ENCODE peak calls at places on chromosome 11, in four cellular contexts. V is small intestine, J is heart left ventricle, T is BE2C. N is an unnamed sample.

GRCh38 chr11:35735903-35736302 is 73.3 kb downstream of the TRIM44 start:
- DNase-seq in T (no peak), J (no peak), V (no peak), N (no peak)

GRCh38 chr11:111419641-111420327 is 40.7 kb upstream of the POU2AF1 start:
- DNase-seq in V (peak; percentile 67), J (no peak), T (no peak), N (no peak)

GRCh38 chr11:60932605-60933346 is 8.5 kb downstream of the TMEM132A start:
- DNase-seq in T (no peak), V (no peak), J (no peak), N (no peak)

GRCh38 chr11:38460901-38461300 is 1862.9 kb upstream of the RAG2 start:
- DNase-seq in V (no peak), J (peak; percentile 40), T (peak; percentile 22), N (no peak)

GRCh38 chr11:13760115-13760514 is 91.6 kb downstream of the FAR1 start:
- DNase-seq in T (no peak), V (no peak), J (no peak), N (no peak)

GRCh38 chr11:103995896-103996295 is 40.5 kb upstream of the DDI1 start:
- DNase-seq in V (no peak), J (no peak), T (no peak), N (no peak)

GRCh38 chr11:47714554-47715081 is 551 bp downstream of the AGBL2 start:
- DNase-seq in V (peak; percentile 26), J (no peak), T (no peak), N (no peak)

GRCh38 chr11:111982532-111983186 is 42.5 kb upstream of the DLAT start:
- DNase-seq in T (no peak), V (peak; percentile 43), J (no peak), N (no peak)

GRCh38 chr11:58222730-58223129 is 6.0 kb downstream of the OR10Q1 start:
- DNase-seq in T (no peak), V (no peak), J (no peak), N (no peak)

GRCh38 chr11:10303558-10304363 is 1.1 kb upstream of the ADM start:
- DNase-seq in T (no peak), J (peak; percentile 44), V (peak; percentile 73), N (peak; percentile 53)

GRCh38 chr11:35515224-35515623 is 10.2 kb downstream of the PAMR1 start:
- DNase-seq in V (no peak), T (no peak), J (no peak), N (no peak)

GRCh38 chr11:6353367-6353987 is 33.2 kb upstream of the CAVIN3 start:
- DNase-seq in T (peak; percentile 31), V (peak; percentile 89), J (peak; percentile 39), N (peak; percentile 23)

GRCh38 chr11:111447931-111448330 is 64.3 kb downstream of the BTG4 start:
- DNase-seq in V (no peak), T (no peak), J (no peak), N (no peak)

GRCh38 chr11:18501629-18502028 is 25.1 kb downstream of the TSG101 start:
- DNase-seq in J (no peak), T (no peak), V (no peak), N (no peak)

GRCh38 chr11:62445314-62445740 is 26.5 kb downstream of the SCGB1A1 start:
- DNase-seq in T (no peak), V (no peak), J (peak; percentile 39), N (no peak)

GRCh38 chr11:19498986-19499669 is 213.5 kb upstream of the NAV2 start:
- DNase-seq in J (no peak), V (no peak), T (no peak), N (no peak)

GRCh38 chr11:129861702-129862107 is 33.7 kb downstream of the NFRKB start:
- DNase-seq in J (peak; percentile 66), V (peak; percentile 91), T (no peak), N (no peak)

GRCh38 chr11:9274499-9275228 is 9.5 kb upstream of the DENND5A start:
- DNase-seq in T (no peak), J (no peak), V (no peak), N (no peak)

GRCh38 chr11:5624489-5625278 is at the start of gene TRIM34:
- DNase-seq in V (peak; percentile 94), J (peak; percentile 39), T (no peak), N (peak; percentile 76)

GRCh38 chr11:3939651-3940190 is 84.3 kb downstream of the STIM1 start:
- DNase-seq in T (no peak), J (no peak), V (no peak), N (no peak)

GRCh38 chr11:121892131-121892681 is 223.8 kb downstream of the BLID start:
- DNase-seq in V (no peak), J (peak; percentile 30), T (peak; percentile 54), N (no peak)

GRCh38 chr11:117182551-117182935 is 4.0 kb downstream of the SIDT2 start:
- DNase-seq in T (no peak), V (no peak), J (no peak), N (no peak)

GRCh38 chr11:71062199-71062598 is 190.2 kb downstream of the SHANK2 start:
- DNase-seq in V (no peak), T (no peak), J (no peak), N (no peak)

GRCh38 chr11:44633641-44634040 is 68.2 kb downstream of the CD82 start:
- DNase-seq in V (no peak), T (no peak), J (no peak), N (no peak)

GRCh38 chr11:65132988-65133700 is 1.2 kb downstream of the SYVN1 start:
- DNase-seq in J (peak; percentile 28), V (peak; percentile 90), T (no peak), N (no peak)

GRCh38 chr11:10646005-10646404 is 47.5 kb downstream of the IRAG1 start:
- DNase-seq in V (no peak), T (no peak), J (peak; percentile 51), N (no peak)

GRCh38 chr11:75597636-75598035 is 35.6 kb downstream of the SERPINH1 start:
- DNase-seq in T (peak; percentile 60), V (peak; percentile 38), J (no peak), N (no peak)

GRCh38 chr11:18013790-18014507 is 1.1 kb upstream of the SERGEF start:
- DNase-seq in V (no peak), J (peak; percentile 31), T (no peak), N (no peak)

GRCh38 chr11:134332782-134333181 is 994 bp downstream of the GLB1L2 start:
- DNase-seq in V (no peak), J (no peak), T (no peak), N (no peak)

GRCh38 chr11:19345848-19346681 is 105.3 kb upstream of the E2F8 start:
- DNase-seq in T (no peak), J (peak; percentile 43), V (no peak), N (no peak)

GRCh38 chr11:112922606-112923005 is 38.6 kb upstream of the NCAM1 start:
- DNase-seq in V (no peak), J (no peak), T (no peak), N (no peak)

GRCh38 chr11:100592619-100593309 is 94.3 kb upstream of the ARHGAP42 start:
- DNase-seq in T (no peak), J (no peak), V (no peak), N (no peak)

GRCh38 chr11:9625158-9625557 is 38.7 kb upstream of the SWAP70 start:
- DNase-seq in T (no peak), J (no peak), V (no peak), N (no peak)

GRCh38 chr11:112163875-112164521 is at the start of gene IL18:
- DNase-seq in J (peak; percentile 45), V (peak; percentile 95), T (no peak), N (no peak)

GRCh38 chr11:106001304-106002012 is 20.6 kb downstream of the MSANTD4 start:
- DNase-seq in V (no peak), J (no peak), T (no peak), N (no peak)

DNA sequence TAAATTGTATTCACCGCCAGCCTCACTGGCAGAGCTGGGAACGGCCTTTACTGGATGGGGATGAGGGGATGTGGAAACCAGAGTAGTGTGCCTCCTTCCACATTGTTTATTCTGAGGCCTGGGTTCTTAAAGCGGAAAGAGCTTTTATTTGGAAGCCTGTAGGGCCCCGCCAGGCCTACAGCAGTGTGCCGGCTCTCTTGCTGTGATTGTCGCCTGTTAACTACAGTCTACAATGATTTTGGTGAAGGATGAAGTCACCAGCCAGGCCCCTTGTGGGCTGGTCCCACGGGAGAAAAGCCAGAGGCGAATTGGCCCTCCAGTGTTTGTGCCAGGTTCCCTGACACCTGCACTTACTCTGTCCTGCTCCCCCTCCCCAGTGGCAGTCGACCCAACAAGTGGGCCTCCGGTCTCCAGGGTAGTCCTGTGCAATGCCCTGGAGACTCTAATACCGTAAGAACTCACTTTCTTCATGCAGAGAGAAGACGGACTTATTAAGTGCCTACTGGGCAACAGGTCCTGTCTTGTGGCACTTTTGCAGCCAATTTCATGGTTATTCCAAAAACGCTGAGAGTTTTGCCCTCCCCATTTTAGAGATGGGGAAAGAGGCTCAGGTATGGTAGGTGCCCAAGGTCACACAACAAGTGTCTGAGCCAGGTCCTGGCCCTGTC is 1.2 kb downstream of the MICAL2 start:
- DNase-seq in T (peak; percentile 26), V (no peak), J (no peak), N (no peak)
- H3K4me3 ChIP-seq in T (no peak overlapping the region), V (peak overlapping the region; percentile 67), J (peak overlapping the region; percentile 62), N (peak overlapping the region; percentile 47)

GRCh38 chr11:128716231-128716630 is 22.4 kb downstream of the FLI1 start:
- DNase-seq in V (no peak), J (no peak), T (no peak), N (no peak)
- H3K4me1 ChIP-seq in V (peaks cover 20% of the 10 kb centered on the region), J (peaks cover 90% of the 10 kb centered on the region), T (peaks cover 16% of the 10 kb centered on the region), N (peaks cover 97% of the 10 kb centered on the region)

GRCh38 chr11:123478352-123478986 is 48.4 kb downstream of the GRAMD1B start:
- DNase-seq in V (peak; percentile 72), J (peak; percentile 47), T (peak; percentile 78), N (peak; percentile 49)
- H3K4me3 ChIP-seq in V (no peak overlapping the region), J (no peak overlapping the region), T (no peak overlapping the region), N (no peak overlapping the region)

GRCh38 chr11:114132944-114133394 is 73.5 kb downstream of the ZBTB16 start:
- DNase-seq in J (no peak), T (no peak), V (no peak), N (no peak)
- H3K4me1 ChIP-seq in J (peaks cover 100% of the 10 kb centered on the region), T (no peaks in the 10 kb centered on the region), V (peaks cover 18% of the 10 kb centered on the region), N (peaks cover 32% of the 10 kb centered on the region)

DNA sequence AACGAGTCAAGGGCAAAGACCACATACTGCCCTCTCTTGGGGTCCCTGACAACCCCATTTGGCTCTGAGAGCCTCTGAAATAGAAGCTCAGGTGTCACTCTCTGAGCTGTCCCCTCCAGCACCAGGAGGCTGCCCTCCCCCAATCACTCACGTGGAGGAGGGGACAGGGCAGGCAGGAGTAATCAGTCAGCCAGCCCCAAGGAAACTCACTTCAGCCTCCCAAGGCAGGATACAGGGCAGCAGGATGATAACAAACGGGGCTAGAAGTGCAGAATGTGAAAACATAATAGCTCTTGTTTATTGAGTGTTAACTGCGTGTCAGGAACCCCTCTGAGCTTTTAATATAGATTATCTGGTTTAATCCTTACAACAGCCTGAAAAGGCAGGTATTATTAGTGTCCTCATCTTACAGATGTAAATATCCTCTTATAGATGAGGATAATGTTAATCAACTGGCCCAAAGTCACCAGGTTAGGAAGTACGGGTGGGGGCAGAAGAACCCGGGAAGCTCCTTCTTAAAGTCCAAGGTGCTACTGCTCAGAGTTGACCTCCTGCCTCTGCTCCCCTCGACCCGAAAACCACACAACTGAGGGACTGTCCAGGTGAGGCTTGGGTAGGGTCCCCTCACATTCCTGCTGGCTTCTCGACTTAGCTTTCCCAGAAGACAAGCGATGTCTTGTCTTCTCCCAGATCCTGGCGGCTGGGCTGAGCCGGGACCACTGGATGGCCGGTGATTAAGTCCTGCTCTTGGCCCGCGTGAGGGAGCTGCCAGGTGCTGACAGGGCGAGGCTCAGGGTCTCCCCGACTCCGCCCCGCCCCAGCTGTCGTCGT is 2.7 kb downstream of the CHRM4 start:
- DNase-seq in T (no peak), V (no peak), J (no peak), N (no peak)
- H3K4me3 ChIP-seq in T (no peak overlapping the region), V (no peak overlapping the region), J (no peak overlapping the region), N (no peak overlapping the region)